ENCODE peak calls at places on chromosomes 11 and 22, in nine cellular contexts. One of them, this sample, is unnamed. For H3K36me3, the result is how much of the 10 kb centered on the place peaks cover.

GRCh38 chr22:27074016-27074415 is 416.6 kb downstream of the MIAT start:
- DNase-seq in heart left ventricle: no peak
- DNase-seq in suprapubic skin: no peak
- DNase-seq in mammary epithelial cell: no peak
- DNase-seq in SK-N-SH: no peak
- DNase-seq in PC-3: no peak
- DNase-seq in CD8-positive, alpha-beta memory T cell: no peak
- DNase-seq in HepG2: no peak
- DNase-seq in kidney: no peak
- DNase-seq in this sample: no peak

GRCh38 chr22:27115816-27116256 is 458.4 kb downstream of the MIAT start:
- DNase-seq in HepG2: peak
- DNase-seq in kidney: no peak
- DNase-seq in suprapubic skin: no peak
- DNase-seq in SK-N-SH: no peak
- DNase-seq in mammary epithelial cell: peak
- DNase-seq in CD8-positive, alpha-beta memory T cell: no peak
- DNase-seq in PC-3: peak
- DNase-seq in heart left ventricle: no peak
- DNase-seq in this sample: peak

GRCh38 chr11:72624496-72625201 is 49.6 kb downstream of the PDE2A start:
- DNase-seq in CD8-positive, alpha-beta memory T cell: no peak
- DNase-seq in PC-3: no peak
- DNase-seq in SK-N-SH: no peak
- DNase-seq in suprapubic skin: no peak
- DNase-seq in HepG2: no peak
- DNase-seq in kidney: no peak
- DNase-seq in mammary epithelial cell: no peak
- DNase-seq in heart left ventricle: no peak
- DNase-seq in this sample: no peak

GRCh38 chr11:2387266-2387982 is 10.3 kb downstream of the CD81 start:
- DNase-seq in mammary epithelial cell: no peak
- DNase-seq in heart left ventricle: no peak
- DNase-seq in SK-N-SH: peak
- DNase-seq in CD8-positive, alpha-beta memory T cell: peak
- DNase-seq in HepG2: no peak
- DNase-seq in kidney: peak
- DNase-seq in PC-3: no peak
- DNase-seq in suprapubic skin: no peak
- DNase-seq in this sample: no peak

GRCh38 chr22:42717197-42717967 is 3.3 kb downstream of the A4GALT start:
- DNase-seq in suprapubic skin: no peak
- DNase-seq in SK-N-SH: no peak
- DNase-seq in HepG2: no peak
- DNase-seq in heart left ventricle: no peak
- DNase-seq in CD8-positive, alpha-beta memory T cell: no peak
- DNase-seq in kidney: no peak
- DNase-seq in mammary epithelial cell: peak
- DNase-seq in PC-3: no peak
- DNase-seq in this sample: no peak

GRCh38 chr11:60872124-60872951 is 5.0 kb downstream of the ZP1 start:
- DNase-seq in CD8-positive, alpha-beta memory T cell: no peak
- DNase-seq in PC-3: no peak
- DNase-seq in heart left ventricle: peak
- DNase-seq in suprapubic skin: peak
- DNase-seq in mammary epithelial cell: no peak
- DNase-seq in HepG2: no peak
- DNase-seq in kidney: no peak
- DNase-seq in SK-N-SH: peak
- DNase-seq in this sample: peak

GRCh38 chr11:68714047-68714856 is 29.9 kb downstream of the GAL start:
- DNase-seq in heart left ventricle: no peak
- DNase-seq in HepG2: no peak
- DNase-seq in mammary epithelial cell: no peak
- DNase-seq in kidney: peak
- DNase-seq in suprapubic skin: no peak
- DNase-seq in PC-3: no peak
- DNase-seq in SK-N-SH: no peak
- DNase-seq in CD8-positive, alpha-beta memory T cell: no peak
- DNase-seq in this sample: no peak

GRCh38 chr22:46803031-46803880 is 40.8 kb downstream of the TBC1D22A start:
- DNase-seq in PC-3: peak
- DNase-seq in HepG2: peak
- DNase-seq in kidney: peak
- DNase-seq in heart left ventricle: peak
- DNase-seq in mammary epithelial cell: peak
- DNase-seq in SK-N-SH: peak
- DNase-seq in CD8-positive, alpha-beta memory T cell: peak
- DNase-seq in suprapubic skin: no peak
- DNase-seq in this sample: no peak

GRCh38 chr22:23112472-23113012 is 29.2 kb downstream of the RSPH14 start:
- DNase-seq in SK-N-SH: no peak
- DNase-seq in CD8-positive, alpha-beta memory T cell: no peak
- DNase-seq in heart left ventricle: no peak
- DNase-seq in mammary epithelial cell: no peak
- DNase-seq in PC-3: no peak
- DNase-seq in suprapubic skin: no peak
- DNase-seq in kidney: no peak
- DNase-seq in HepG2: no peak
- DNase-seq in this sample: no peak

GRCh38 chr11:12377106-12377823 is at the start of gene PARVA:
- DNase-seq in CD8-positive, alpha-beta memory T cell: no peak
- DNase-seq in mammary epithelial cell: peak
- DNase-seq in heart left ventricle: peak
- DNase-seq in kidney: peak
- DNase-seq in suprapubic skin: peak
- DNase-seq in HepG2: peak
- DNase-seq in PC-3: peak
- DNase-seq in SK-N-SH: no peak
- DNase-seq in this sample: peak

GRCh38 chr22:23752090-23752691 is 1.3 kb upstream of the ZNF70 start:
- DNase-seq in heart left ventricle: no peak
- DNase-seq in CD8-positive, alpha-beta memory T cell: no peak
- DNase-seq in mammary epithelial cell: no peak
- DNase-seq in kidney: no peak
- DNase-seq in SK-N-SH: peak
- DNase-seq in PC-3: no peak
- DNase-seq in HepG2: no peak
- DNase-seq in suprapubic skin: no peak
- DNase-seq in this sample: no peak

GRCh38 chr11:11965656-11966353 is 42.6 kb downstream of the DKK3 start:
- DNase-seq in HepG2: no peak
- DNase-seq in PC-3: no peak
- DNase-seq in suprapubic skin: no peak
- DNase-seq in CD8-positive, alpha-beta memory T cell: no peak
- DNase-seq in SK-N-SH: no peak
- DNase-seq in kidney: peak
- DNase-seq in heart left ventricle: no peak
- DNase-seq in mammary epithelial cell: no peak
- DNase-seq in this sample: no peak

GRCh38 chr22:23220485-23221350 is 40.4 kb downstream of the BCR start:
- DNase-seq in suprapubic skin: no peak
- DNase-seq in PC-3: no peak
- DNase-seq in SK-N-SH: no peak
- DNase-seq in heart left ventricle: no peak
- DNase-seq in HepG2: no peak
- DNase-seq in CD8-positive, alpha-beta memory T cell: no peak
- DNase-seq in kidney: peak
- DNase-seq in mammary epithelial cell: peak
- DNase-seq in this sample: no peak

GRCh38 chr11:1060885-1061616 is 13.6 kb upstream of the MUC2 start:
- DNase-seq in kidney: peak
- DNase-seq in CD8-positive, alpha-beta memory T cell: no peak
- DNase-seq in mammary epithelial cell: peak
- DNase-seq in HepG2: no peak
- DNase-seq in PC-3: peak
- DNase-seq in suprapubic skin: peak
- DNase-seq in SK-N-SH: no peak
- DNase-seq in heart left ventricle: no peak
- DNase-seq in this sample: peak

GRCh38 chr11:116955949-116956348 is 118.5 kb upstream of the APOA1 start:
- DNase-seq in kidney: no peak
- DNase-seq in SK-N-SH: no peak
- DNase-seq in HepG2: no peak
- DNase-seq in PC-3: no peak
- DNase-seq in mammary epithelial cell: no peak
- DNase-seq in heart left ventricle: no peak
- DNase-seq in suprapubic skin: no peak
- DNase-seq in CD8-positive, alpha-beta memory T cell: no peak
- DNase-seq in this sample: no peak

GRCh38 chr11:19821412-19821875 is 108.8 kb downstream of the NAV2 start:
- DNase-seq in HepG2: peak
- DNase-seq in PC-3: no peak
- DNase-seq in suprapubic skin: no peak
- DNase-seq in mammary epithelial cell: no peak
- DNase-seq in SK-N-SH: no peak
- DNase-seq in CD8-positive, alpha-beta memory T cell: no peak
- DNase-seq in heart left ventricle: no peak
- DNase-seq in kidney: no peak
- DNase-seq in this sample: no peak

GRCh38 chr22:23223566-23224317 is 43.4 kb downstream of the BCR start:
- DNase-seq in CD8-positive, alpha-beta memory T cell: no peak
- DNase-seq in mammary epithelial cell: no peak
- DNase-seq in SK-N-SH: peak
- DNase-seq in kidney: peak
- DNase-seq in suprapubic skin: no peak
- DNase-seq in HepG2: peak
- DNase-seq in PC-3: no peak
- DNase-seq in heart left ventricle: no peak
- DNase-seq in this sample: no peak

GRCh38 chr22:19043111-19044085 is 78.8 kb downstream of the DGCR2 start:
- DNase-seq in SK-N-SH: no peak
- DNase-seq in CD8-positive, alpha-beta memory T cell: no peak
- DNase-seq in suprapubic skin: no peak
- DNase-seq in heart left ventricle: no peak
- DNase-seq in HepG2: no peak
- DNase-seq in mammary epithelial cell: no peak
- DNase-seq in PC-3: no peak
- DNase-seq in kidney: peak
- DNase-seq in this sample: no peak

GRCh38 chr22:37484115-37485005 is 1.8 kb downstream of the MFNG start:
- DNase-seq in suprapubic skin: no peak
- DNase-seq in SK-N-SH: no peak
- DNase-seq in CD8-positive, alpha-beta memory T cell: peak
- DNase-seq in HepG2: no peak
- DNase-seq in PC-3: no peak
- DNase-seq in kidney: peak
- DNase-seq in heart left ventricle: peak
- DNase-seq in mammary epithelial cell: no peak
- DNase-seq in this sample: no peak
- H3K27ac ChIP-seq in suprapubic skin: peak
- H3K27ac ChIP-seq in SK-N-SH: no peak
- H3K27ac ChIP-seq in CD8-positive, alpha-beta memory T cell: peak
- H3K27ac ChIP-seq in HepG2: no peak
- H3K27ac ChIP-seq in PC-3: no peak
- H3K27ac ChIP-seq in kidney: peak
- H3K27ac ChIP-seq in heart left ventricle: peak
- H3K27ac ChIP-seq in mammary epithelial cell: no peak
- H3K27ac ChIP-seq in this sample: no peak

GRCh38 chr11:73995731-73996130 is 13.1 kb upstream of the UCP2 start:
- DNase-seq in kidney: no peak
- DNase-seq in heart left ventricle: no peak
- DNase-seq in suprapubic skin: no peak
- DNase-seq in PC-3: no peak
- DNase-seq in CD8-positive, alpha-beta memory T cell: peak
- DNase-seq in HepG2: no peak
- DNase-seq in SK-N-SH: no peak
- DNase-seq in mammary epithelial cell: no peak
- DNase-seq in this sample: no peak
- H3K4me3 ChIP-seq in kidney: no peak
- H3K4me3 ChIP-seq in heart left ventricle: no peak
- H3K4me3 ChIP-seq in suprapubic skin: no peak
- H3K4me3 ChIP-seq in PC-3: no peak
- H3K4me3 ChIP-seq in CD8-positive, alpha-beta memory T cell: peak
- H3K4me3 ChIP-seq in HepG2: no peak
- H3K4me3 ChIP-seq in SK-N-SH: no peak
- H3K4me3 ChIP-seq in mammary epithelial cell: no peak
- H3K4me3 ChIP-seq in this sample: no peak

DNA sequence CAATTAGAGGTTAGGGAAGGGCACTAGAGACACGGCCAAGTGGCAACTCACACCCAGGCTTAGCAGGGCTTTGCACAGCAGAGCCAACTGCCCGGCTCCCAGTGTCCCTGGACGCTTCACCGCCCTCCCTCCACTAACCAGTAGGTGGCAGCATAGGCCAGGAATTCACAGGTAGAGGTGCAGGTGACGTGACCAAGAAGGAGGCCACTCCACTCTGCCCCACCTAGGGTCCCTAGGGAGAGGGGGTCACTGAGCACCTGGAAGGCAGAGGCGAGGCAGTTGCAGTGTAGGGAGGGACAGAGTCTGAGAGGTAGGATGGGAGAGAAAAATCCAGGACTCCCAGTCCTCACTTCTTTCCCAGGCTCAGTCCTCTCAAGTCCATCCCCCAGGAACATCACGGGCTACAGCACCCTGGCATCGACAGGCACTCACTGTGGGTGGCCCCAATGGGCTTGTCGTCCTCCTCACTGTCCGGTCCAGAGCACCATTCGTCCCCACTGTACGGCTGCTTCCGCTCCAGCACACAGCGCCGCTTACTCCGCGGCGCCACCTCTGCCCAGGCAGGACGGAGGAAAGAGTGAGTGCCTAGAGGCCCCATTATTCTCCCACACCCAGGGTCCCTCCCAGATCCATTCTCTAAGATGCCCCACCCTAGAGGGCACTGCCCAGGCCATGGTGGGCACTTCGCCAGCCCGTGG is 18.5 kb downstream of the BCL9L start:
- DNase-seq in HepG2: peak
- DNase-seq in mammary epithelial cell: peak
- DNase-seq in suprapubic skin: no peak
- DNase-seq in SK-N-SH: peak
- DNase-seq in heart left ventricle: peak
- DNase-seq in PC-3: peak
- DNase-seq in CD8-positive, alpha-beta memory T cell: peak
- DNase-seq in kidney: peak
- DNase-seq in this sample: no peak
- H3K36me3 ChIP-seq in HepG2: under half
- H3K36me3 ChIP-seq in mammary epithelial cell: under half
- H3K36me3 ChIP-seq in suprapubic skin: under half
- H3K36me3 ChIP-seq in SK-N-SH: under half
- H3K36me3 ChIP-seq in heart left ventricle: half or more
- H3K36me3 ChIP-seq in PC-3: under half
- H3K36me3 ChIP-seq in CD8-positive, alpha-beta memory T cell: under half
- H3K36me3 ChIP-seq in kidney: under half
- H3K36me3 ChIP-seq in this sample: under half

GRCh38 chr11:75277991-75278790 is 37.6 kb downstream of the TPBGL start:
- DNase-seq in PC-3: no peak
- DNase-seq in SK-N-SH: no peak
- DNase-seq in mammary epithelial cell: no peak
- DNase-seq in kidney: peak
- DNase-seq in HepG2: no peak
- DNase-seq in CD8-positive, alpha-beta memory T cell: no peak
- DNase-seq in heart left ventricle: no peak
- DNase-seq in suprapubic skin: no peak
- DNase-seq in this sample: no peak
- H3K27ac ChIP-seq in PC-3: no peak
- H3K27ac ChIP-seq in SK-N-SH: no peak
- H3K27ac ChIP-seq in mammary epithelial cell: no peak
- H3K27ac ChIP-seq in kidney: no peak
- H3K27ac ChIP-seq in HepG2: no peak
- H3K27ac ChIP-seq in CD8-positive, alpha-beta memory T cell: peak
- H3K27ac ChIP-seq in heart left ventricle: no peak
- H3K27ac ChIP-seq in suprapubic skin: no peak
- H3K27ac ChIP-seq in this sample: no peak

This sample was measured in brain microvascular endothelial cell.